ENCODE peak calls at places on chromosome 17, in nine cellular contexts. B, Z, G, H, D, L, A, P and X are unnamed samples.

GRCh38 chr17:57835333-57835900 is 14.4 kb downstream of the MRPS23 start:
- DNase-seq in H (no peak), Z (no peak), A (no peak), D (no peak), G (no peak), P (no peak), B (no peak), L (no peak), X (peak; percentile 41)

GRCh38 chr17:30720013-30720471 is 104.5 kb downstream of the CRLF3 start:
- DNase-seq in L (no peak), A (no peak), G (no peak), B (no peak), Z (peak; percentile 61), H (no peak), P (no peak), D (peak; percentile 19), X (no peak)

GRCh38 chr17:50270430-50271172 is 3.7 kb upstream of the TMEM92 start:
- DNase-seq in P (no peak), Z (peak; percentile 84), A (no peak), D (peak; percentile 73), G (no peak), L (no peak), B (no peak), H (no peak), X (no peak)

GRCh38 chr17:227581-228222 is 46.3 kb upstream of the DOC2B start:
- DNase-seq in A (no peak), P (no peak), G (no peak), B (no peak), L (no peak), Z (no peak), H (no peak), D (no peak), X (no peak)

GRCh38 chr17:42744283-42744805 is 496 bp downstream of the EZH1 start:
- DNase-seq in A (peak; percentile 67), D (no peak), P (peak; percentile 82), Z (peak; percentile 91), G (peak; percentile 85), H (peak; percentile 71), L (peak; percentile 83), B (no peak), X (peak; percentile 78)

GRCh38 chr17:42474270-42474669 is 15.6 kb downstream of the ATP6V0A1 start:
- DNase-seq in P (no peak), L (no peak), Z (no peak), D (no peak), H (no peak), A (no peak), B (no peak), G (no peak), X (no peak)

GRCh38 chr17:67171560-67171959 is 73.4 kb downstream of the HELZ start:
- DNase-seq in P (no peak), B (no peak), Z (no peak), A (no peak), G (no peak), L (no peak), D (no peak), H (no peak), X (no peak)

GRCh38 chr17:56125830-56126819 is 27.1 kb upstream of the ANKFN1 start:
- DNase-seq in P (no peak), D (peak; percentile 35), A (peak; percentile 35), B (no peak), Z (no peak), L (peak; percentile 34), G (no peak), H (peak; percentile 76), X (peak; percentile 27)

GRCh38 chr17:77999413-78000173 is 41.1 kb downstream of the TNRC6C start:
- DNase-seq in H (no peak), L (no peak), G (no peak), Z (no peak), B (peak; percentile 47), P (no peak), D (no peak), A (no peak), X (peak; percentile 21)

GRCh38 chr17:67578058-67578457 is 139.7 kb upstream of the NOL11 start:
- DNase-seq in D (peak; percentile 34), H (no peak), A (no peak), L (no peak), B (no peak), Z (peak; percentile 7), P (no peak), G (no peak), X (no peak)

GRCh38 chr17:77734371-77735050 is 224.0 kb upstream of the TNRC6C start:
- DNase-seq in D (peak; percentile 88), L (peak; percentile 29), A (no peak), H (no peak), Z (peak; percentile 98), B (peak; percentile 14), G (peak; percentile 91), P (peak; percentile 97), X (peak; percentile 21)

GRCh38 chr17:61635913-61636432 is 45.0 kb upstream of the NACA2 start:
- DNase-seq in G (peak; percentile 30), D (no peak), A (peak; percentile 31), P (peak; percentile 27), B (peak; percentile 10), Z (no peak), L (peak; percentile 44), H (peak; percentile 81), X (peak; percentile 62)

GRCh38 chr17:68184816-68185436 is 62.9 kb upstream of the AMZ2 start:
- DNase-seq in L (no peak), D (no peak), A (no peak), H (no peak), B (no peak), P (peak; percentile 9), G (no peak), Z (no peak), X (no peak)

GRCh38 chr17:44628234-44629188 is 27.8 kb upstream of the MEIOC start:
- DNase-seq in G (no peak), L (no peak), P (no peak), Z (no peak), H (no peak), A (no peak), B (no peak), D (peak; percentile 83), X (peak; percentile 29)

GRCh38 chr17:41695954-41696720 is 7.5 kb downstream of the EIF1 start:
- DNase-seq in D (peak; percentile 81), A (peak; percentile 62), H (peak; percentile 87), P (peak; percentile 65), B (no peak), Z (peak; percentile 82), G (peak; percentile 91), L (peak; percentile 84), X (peak; percentile 84)

GRCh38 chr17:27244481-27245223 is 49.3 kb upstream of the WSB1 start:
- DNase-seq in B (peak; percentile 98), L (peak; percentile 48), A (no peak), P (no peak), D (peak; percentile 52), G (no peak), H (no peak), Z (peak; percentile 91), X (peak; percentile 53)

GRCh38 chr17:61306003-61306402 is 93.6 kb upstream of the TBX2 start:
- DNase-seq in D (no peak), G (no peak), P (no peak), A (no peak), Z (no peak), H (no peak), B (no peak), L (no peak), X (no peak)

GRCh38 chr17:36675786-36676185 is 74.4 kb downstream of the MRM1 start:
- DNase-seq in D (peak; percentile 6), L (no peak), H (no peak), G (no peak), P (no peak), B (no peak), Z (no peak), A (no peak), X (no peak)

GRCh38 chr17:34071891-34072420 is 183.1 kb upstream of the CCL2 start:
- DNase-seq in L (no peak), H (no peak), P (no peak), D (peak; percentile 13), A (no peak), G (no peak), Z (no peak), B (no peak), X (no peak)

GRCh38 chr17:45440161-45440859 is 7.6 kb upstream of the ARHGAP27 start:
- DNase-seq in A (no peak), Z (peak; percentile 34), H (peak; percentile 88), B (no peak), P (peak; percentile 24), G (peak; percentile 46), L (peak; percentile 82), D (peak; percentile 80), X (peak; percentile 72)

GRCh38 chr17:65055708-65056638 is 567 bp downstream of the GNA13 start:
- DNase-seq in A (no peak), P (peak; percentile 35), Z (peak; percentile 88), B (no peak), H (peak; percentile 55), D (peak; percentile 69), G (no peak), L (peak; percentile 27), X (peak; percentile 38)

GRCh38 chr17:65389426-65389825 is 172.0 kb downstream of the AXIN2 start:
- DNase-seq in H (no peak), D (no peak), G (no peak), Z (no peak), A (no peak), B (no peak), P (no peak), L (no peak), X (no peak)

GRCh38 chr17:31004160-31004559 is 33.3 kb downstream of the RNF135 start:
- DNase-seq in A (no peak), G (no peak), L (no peak), P (no peak), B (no peak), H (no peak), Z (no peak), D (no peak), X (no peak)

GRCh38 chr17:71922439-71922838 is 198.4 kb upstream of the SOX9 start:
- DNase-seq in Z (no peak), L (no peak), G (no peak), P (no peak), A (no peak), D (peak; percentile 2), H (peak; percentile 2), B (no peak), X (no peak)

GRCh38 chr17:69223809-69224208 is 4.8 kb downstream of the ABCA10 start:
- DNase-seq in H (no peak), A (no peak), D (no peak), L (no peak), G (peak; percentile 8), B (no peak), P (peak; percentile 22), Z (no peak), X (peak; percentile 69)

GRCh38 chr17:44362964-44363612 is 565 bp downstream of the FAM171A2 start:
- DNase-seq in Z (no peak), D (peak; percentile 91), H (no peak), A (no peak), P (peak; percentile 49), B (no peak), L (no peak), G (no peak), X (no peak)

GRCh38 chr17:45851022-45851421 is 6.3 kb downstream of the SPPL2C start:
- DNase-seq in D (no peak), L (no peak), H (no peak), A (no peak), Z (no peak), P (no peak), G (no peak), B (no peak), X (no peak)

GRCh38 chr17:67401106-67401505 is 24.0 kb downstream of the PITPNC1 start:
- DNase-seq in A (no peak), B (no peak), G (no peak), D (no peak), Z (no peak), L (no peak), H (no peak), P (no peak), X (no peak)

GRCh38 chr17:80008383-80008840 is 27.3 kb downstream of the TBC1D16 start:
- DNase-seq in L (peak; percentile 91), B (peak; percentile 48), P (peak; percentile 99), A (peak; percentile 20), D (peak; percentile 98), H (peak; percentile 88), Z (peak; percentile 90), G (peak; percentile 89), X (peak; percentile 78)

GRCh38 chr17:10178789-10179075 is 19.7 kb downstream of the GAS7 start:
- DNase-seq in L (no peak), A (no peak), H (no peak), G (no peak), B (no peak), D (no peak), Z (no peak), P (no peak), X (no peak)

GRCh38 chr17:81551458-81552243 is 502 bp downstream of the FAAP100 start:
- DNase-seq in D (peak; percentile 87), Z (no peak), B (peak; percentile 34), P (no peak), A (no peak), G (no peak), H (peak; percentile 28), L (peak; percentile 32), X (peak; percentile 47)